ENCODE peak calls at places on chromosomes 5 and 9, in ten cellular contexts. One of them, this sample, is unnamed. For H3K4me1, the result is how much of the 10 kb centered on the place peaks cover.

GRCh38 chr5:142872217-142872616 is 102.0 kb downstream of the ARHGAP26 start:
- DNase-seq in A549: no peak
- DNase-seq in CD8-positive, alpha-beta memory T cell: no peak
- DNase-seq in pancreas: no peak
- DNase-seq in esophagus squamous epithelium: no peak
- DNase-seq in mucosa of descending colon: no peak
- DNase-seq in IMR-90: no peak
- DNase-seq in upper lobe of right lung: no peak
- DNase-seq in CD8-positive, alpha-beta T cell: no peak
- DNase-seq in CD4-positive, CD25-positive, alpha-beta regulatory T cell: no peak
- DNase-seq in this sample: no peak

GRCh38 chr5:61587120-61587519 is 255.1 kb downstream of the ZSWIM6 start:
- DNase-seq in A549: no peak
- DNase-seq in CD8-positive, alpha-beta memory T cell: no peak
- DNase-seq in pancreas: no peak
- DNase-seq in esophagus squamous epithelium: no peak
- DNase-seq in mucosa of descending colon: no peak
- DNase-seq in IMR-90: no peak
- DNase-seq in upper lobe of right lung: no peak
- DNase-seq in CD8-positive, alpha-beta T cell: no peak
- DNase-seq in CD4-positive, CD25-positive, alpha-beta regulatory T cell: no peak
- DNase-seq in this sample: peak

GRCh38 chr5:133994990-133995333 is 9.8 kb downstream of the VDAC1 start:
- DNase-seq in A549: no peak
- DNase-seq in CD8-positive, alpha-beta memory T cell: no peak
- DNase-seq in pancreas: no peak
- DNase-seq in esophagus squamous epithelium: no peak
- DNase-seq in mucosa of descending colon: no peak
- DNase-seq in IMR-90: no peak
- DNase-seq in upper lobe of right lung: no peak
- DNase-seq in CD8-positive, alpha-beta T cell: no peak
- DNase-seq in CD4-positive, CD25-positive, alpha-beta regulatory T cell: no peak
- DNase-seq in this sample: no peak

GRCh38 chr9:110131499-110131898 is 76.5 kb downstream of the C9orf152 start:
- DNase-seq in A549: no peak
- DNase-seq in CD8-positive, alpha-beta memory T cell: no peak
- DNase-seq in pancreas: no peak
- DNase-seq in esophagus squamous epithelium: no peak
- DNase-seq in mucosa of descending colon: no peak
- DNase-seq in IMR-90: peak
- DNase-seq in upper lobe of right lung: no peak
- DNase-seq in CD8-positive, alpha-beta T cell: no peak
- DNase-seq in CD4-positive, CD25-positive, alpha-beta regulatory T cell: no peak
- DNase-seq in this sample: peak

GRCh38 chr9:130973686-130974281 is 34.7 kb upstream of the FIBCD1 start:
- DNase-seq in A549: no peak
- DNase-seq in CD8-positive, alpha-beta memory T cell: no peak
- DNase-seq in pancreas: no peak
- DNase-seq in esophagus squamous epithelium: no peak
- DNase-seq in mucosa of descending colon: no peak
- DNase-seq in IMR-90: no peak
- DNase-seq in upper lobe of right lung: no peak
- DNase-seq in CD8-positive, alpha-beta T cell: no peak
- DNase-seq in CD4-positive, CD25-positive, alpha-beta regulatory T cell: no peak
- DNase-seq in this sample: no peak

GRCh38 chr5:10445352-10445751 is 3.7 kb downstream of the ROPN1L start:
- DNase-seq in A549: no peak
- DNase-seq in CD8-positive, alpha-beta memory T cell: no peak
- DNase-seq in pancreas: no peak
- DNase-seq in esophagus squamous epithelium: no peak
- DNase-seq in mucosa of descending colon: no peak
- DNase-seq in IMR-90: no peak
- DNase-seq in upper lobe of right lung: no peak
- DNase-seq in CD8-positive, alpha-beta T cell: no peak
- DNase-seq in CD4-positive, CD25-positive, alpha-beta regulatory T cell: peak
- DNase-seq in this sample: no peak

GRCh38 chr9:2335260-2335659 is 286.3 kb upstream of the VLDLR start:
- DNase-seq in A549: no peak
- DNase-seq in CD8-positive, alpha-beta memory T cell: no peak
- DNase-seq in pancreas: no peak
- DNase-seq in esophagus squamous epithelium: no peak
- DNase-seq in mucosa of descending colon: no peak
- DNase-seq in IMR-90: no peak
- DNase-seq in upper lobe of right lung: no peak
- DNase-seq in CD8-positive, alpha-beta T cell: no peak
- DNase-seq in CD4-positive, CD25-positive, alpha-beta regulatory T cell: no peak
- DNase-seq in this sample: no peak

GRCh38 chr9:114958021-114958846 is 27.8 kb upstream of the TNFSF8 start:
- DNase-seq in A549: no peak
- DNase-seq in CD8-positive, alpha-beta memory T cell: no peak
- DNase-seq in pancreas: no peak
- DNase-seq in esophagus squamous epithelium: peak
- DNase-seq in mucosa of descending colon: peak
- DNase-seq in IMR-90: no peak
- DNase-seq in upper lobe of right lung: peak
- DNase-seq in CD8-positive, alpha-beta T cell: no peak
- DNase-seq in CD4-positive, CD25-positive, alpha-beta regulatory T cell: peak
- DNase-seq in this sample: no peak

GRCh38 chr9:79604149-79604548 is 32.4 kb downstream of the TLE4 start:
- DNase-seq in A549: no peak
- DNase-seq in CD8-positive, alpha-beta memory T cell: no peak
- DNase-seq in pancreas: no peak
- DNase-seq in esophagus squamous epithelium: no peak
- DNase-seq in mucosa of descending colon: no peak
- DNase-seq in IMR-90: no peak
- DNase-seq in upper lobe of right lung: no peak
- DNase-seq in CD8-positive, alpha-beta T cell: no peak
- DNase-seq in CD4-positive, CD25-positive, alpha-beta regulatory T cell: no peak
- DNase-seq in this sample: no peak

GRCh38 chr9:137786511-137786920 is 91.1 kb upstream of the CACNA1B start:
- DNase-seq in A549: no peak
- DNase-seq in CD8-positive, alpha-beta memory T cell: no peak
- DNase-seq in pancreas: no peak
- DNase-seq in esophagus squamous epithelium: no peak
- DNase-seq in mucosa of descending colon: no peak
- DNase-seq in IMR-90: peak
- DNase-seq in upper lobe of right lung: peak
- DNase-seq in CD8-positive, alpha-beta T cell: no peak
- DNase-seq in CD4-positive, CD25-positive, alpha-beta regulatory T cell: no peak
- DNase-seq in this sample: no peak

GRCh38 chr9:86202338-86202882 is 57.0 kb downstream of the C9orf153 start:
- DNase-seq in A549: peak
- DNase-seq in CD8-positive, alpha-beta memory T cell: no peak
- DNase-seq in pancreas: no peak
- DNase-seq in esophagus squamous epithelium: no peak
- DNase-seq in mucosa of descending colon: peak
- DNase-seq in IMR-90: peak
- DNase-seq in upper lobe of right lung: no peak
- DNase-seq in CD8-positive, alpha-beta T cell: no peak
- DNase-seq in CD4-positive, CD25-positive, alpha-beta regulatory T cell: peak
- DNase-seq in this sample: no peak

GRCh38 chr9:36325081-36325828 is 67.0 kb upstream of the GNE start:
- DNase-seq in A549: no peak
- DNase-seq in CD8-positive, alpha-beta memory T cell: no peak
- DNase-seq in pancreas: no peak
- DNase-seq in esophagus squamous epithelium: no peak
- DNase-seq in mucosa of descending colon: no peak
- DNase-seq in IMR-90: no peak
- DNase-seq in upper lobe of right lung: no peak
- DNase-seq in CD8-positive, alpha-beta T cell: no peak
- DNase-seq in CD4-positive, CD25-positive, alpha-beta regulatory T cell: no peak
- DNase-seq in this sample: no peak

GRCh38 chr9:130689937-130690700 is 3.5 kb upstream of the EXOSC2 start:
- DNase-seq in A549: peak
- DNase-seq in CD8-positive, alpha-beta memory T cell: no peak
- DNase-seq in pancreas: peak
- DNase-seq in esophagus squamous epithelium: no peak
- DNase-seq in mucosa of descending colon: peak
- DNase-seq in IMR-90: peak
- DNase-seq in upper lobe of right lung: no peak
- DNase-seq in CD8-positive, alpha-beta T cell: no peak
- DNase-seq in CD4-positive, CD25-positive, alpha-beta regulatory T cell: peak
- DNase-seq in this sample: peak

GRCh38 chr5:77321793-77322394 is 111.4 kb downstream of the PDE8B start:
- DNase-seq in A549: no peak
- DNase-seq in CD8-positive, alpha-beta memory T cell: no peak
- DNase-seq in pancreas: no peak
- DNase-seq in esophagus squamous epithelium: no peak
- DNase-seq in mucosa of descending colon: no peak
- DNase-seq in IMR-90: no peak
- DNase-seq in upper lobe of right lung: no peak
- DNase-seq in CD8-positive, alpha-beta T cell: no peak
- DNase-seq in CD4-positive, CD25-positive, alpha-beta regulatory T cell: no peak
- DNase-seq in this sample: no peak

GRCh38 chr9:136239963-136240330 is 5.7 kb downstream of the QSOX2 start:
- DNase-seq in A549: no peak
- DNase-seq in CD8-positive, alpha-beta memory T cell: no peak
- DNase-seq in pancreas: no peak
- DNase-seq in esophagus squamous epithelium: no peak
- DNase-seq in mucosa of descending colon: peak
- DNase-seq in IMR-90: no peak
- DNase-seq in upper lobe of right lung: no peak
- DNase-seq in CD8-positive, alpha-beta T cell: no peak
- DNase-seq in CD4-positive, CD25-positive, alpha-beta regulatory T cell: no peak
- DNase-seq in this sample: no peak
- H3K4me1 ChIP-seq in A549: under half
- H3K4me1 ChIP-seq in CD8-positive, alpha-beta memory T cell: under half
- H3K4me1 ChIP-seq in pancreas: under half
- H3K4me1 ChIP-seq in esophagus squamous epithelium: under half
- H3K4me1 ChIP-seq in mucosa of descending colon: under half
- H3K4me1 ChIP-seq in IMR-90: under half
- H3K4me1 ChIP-seq in upper lobe of right lung: under half
- H3K4me1 ChIP-seq in CD8-positive, alpha-beta T cell: under half
- H3K4me1 ChIP-seq in CD4-positive, CD25-positive, alpha-beta regulatory T cell: under half
- H3K4me1 ChIP-seq in this sample: under half

DNA sequence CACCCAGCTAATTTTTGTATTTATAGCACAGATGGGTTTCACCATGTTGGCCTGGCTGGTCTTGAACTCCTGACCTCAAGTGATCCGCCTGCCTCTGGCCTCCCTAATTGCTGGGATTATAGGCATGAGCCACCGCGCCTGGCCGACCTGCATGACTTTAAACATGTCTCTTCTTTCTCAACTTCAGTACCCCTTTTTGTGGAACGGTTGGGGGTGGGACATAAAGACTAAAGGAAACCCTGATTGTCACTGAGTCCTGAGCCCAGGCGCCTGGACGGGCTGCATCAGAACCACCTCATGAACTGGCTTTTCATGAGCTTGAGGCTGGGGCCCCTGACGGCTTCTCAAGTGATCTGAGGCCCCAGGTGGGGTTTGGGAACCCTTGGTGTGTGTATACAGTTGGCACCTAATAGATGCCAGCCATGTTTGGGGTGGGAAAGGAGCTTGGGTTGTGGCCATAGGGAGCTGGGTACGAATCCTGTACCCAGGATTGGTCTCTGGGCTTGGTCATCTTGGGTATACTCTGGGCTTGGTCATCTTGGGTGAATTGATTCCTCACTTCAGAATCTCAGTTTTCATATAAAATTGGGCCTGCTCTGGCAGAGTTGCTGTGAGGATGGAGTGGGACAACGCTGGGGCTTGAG is 2.2 kb downstream of the GRK6 start:
- DNase-seq in A549: no peak
- DNase-seq in CD8-positive, alpha-beta memory T cell: no peak
- DNase-seq in pancreas: no peak
- DNase-seq in esophagus squamous epithelium: no peak
- DNase-seq in mucosa of descending colon: no peak
- DNase-seq in IMR-90: no peak
- DNase-seq in upper lobe of right lung: peak
- DNase-seq in CD8-positive, alpha-beta T cell: no peak
- DNase-seq in CD4-positive, CD25-positive, alpha-beta regulatory T cell: no peak
- DNase-seq in this sample: no peak
- H3K4me1 ChIP-seq in A549: under half
- H3K4me1 ChIP-seq in CD8-positive, alpha-beta memory T cell: half or more
- H3K4me1 ChIP-seq in pancreas: under half
- H3K4me1 ChIP-seq in esophagus squamous epithelium: half or more
- H3K4me1 ChIP-seq in mucosa of descending colon: under half
- H3K4me1 ChIP-seq in IMR-90: under half
- H3K4me1 ChIP-seq in upper lobe of right lung: half or more
- H3K4me1 ChIP-seq in CD8-positive, alpha-beta T cell: half or more
- H3K4me1 ChIP-seq in CD4-positive, CD25-positive, alpha-beta regulatory T cell: half or more
- H3K4me1 ChIP-seq in this sample: under half

GRCh38 chr9:94826044-94826443 is 99.5 kb downstream of the AOPEP start:
- DNase-seq in A549: no peak
- DNase-seq in CD8-positive, alpha-beta memory T cell: no peak
- DNase-seq in pancreas: no peak
- DNase-seq in esophagus squamous epithelium: no peak
- DNase-seq in mucosa of descending colon: no peak
- DNase-seq in IMR-90: no peak
- DNase-seq in upper lobe of right lung: no peak
- DNase-seq in CD8-positive, alpha-beta T cell: no peak
- DNase-seq in CD4-positive, CD25-positive, alpha-beta regulatory T cell: no peak
- DNase-seq in this sample: no peak

GRCh38 chr9:94825620-94825958 is 99.1 kb downstream of the AOPEP start:
- DNase-seq in A549: no peak
- DNase-seq in CD8-positive, alpha-beta memory T cell: no peak
- DNase-seq in pancreas: no peak
- DNase-seq in esophagus squamous epithelium: no peak
- DNase-seq in mucosa of descending colon: no peak
- DNase-seq in IMR-90: no peak
- DNase-seq in upper lobe of right lung: no peak
- DNase-seq in CD8-positive, alpha-beta T cell: no peak
- DNase-seq in CD4-positive, CD25-positive, alpha-beta regulatory T cell: no peak
- DNase-seq in this sample: no peak

GRCh38 chr9:94824913-94825619 is 98.6 kb downstream of the AOPEP start:
- DNase-seq in A549: no peak
- DNase-seq in CD8-positive, alpha-beta memory T cell: no peak
- DNase-seq in pancreas: no peak
- DNase-seq in esophagus squamous epithelium: no peak
- DNase-seq in mucosa of descending colon: no peak
- DNase-seq in IMR-90: no peak
- DNase-seq in upper lobe of right lung: no peak
- DNase-seq in CD8-positive, alpha-beta T cell: no peak
- DNase-seq in CD4-positive, CD25-positive, alpha-beta regulatory T cell: no peak
- DNase-seq in this sample: no peak

GRCh38 chr9:94823710-94824109 is 97.2 kb downstream of the AOPEP start:
- DNase-seq in A549: no peak
- DNase-seq in CD8-positive, alpha-beta memory T cell: no peak
- DNase-seq in pancreas: no peak
- DNase-seq in esophagus squamous epithelium: no peak
- DNase-seq in mucosa of descending colon: no peak
- DNase-seq in IMR-90: no peak
- DNase-seq in upper lobe of right lung: no peak
- DNase-seq in CD8-positive, alpha-beta T cell: no peak
- DNase-seq in CD4-positive, CD25-positive, alpha-beta regulatory T cell: no peak
- DNase-seq in this sample: no peak

GRCh38 chr9:94824401-94824800 is 97.9 kb downstream of the AOPEP start:
- DNase-seq in A549: no peak
- DNase-seq in CD8-positive, alpha-beta memory T cell: no peak
- DNase-seq in pancreas: no peak
- DNase-seq in esophagus squamous epithelium: no peak
- DNase-seq in mucosa of descending colon: no peak
- DNase-seq in IMR-90: no peak
- DNase-seq in upper lobe of right lung: no peak
- DNase-seq in CD8-positive, alpha-beta T cell: no peak
- DNase-seq in CD4-positive, CD25-positive, alpha-beta regulatory T cell: no peak
- DNase-seq in this sample: no peak
- H3K4me1 ChIP-seq in A549: half or more
- H3K4me1 ChIP-seq in CD8-positive, alpha-beta memory T cell: under half
- H3K4me1 ChIP-seq in pancreas: under half
- H3K4me1 ChIP-seq in esophagus squamous epithelium: half or more
- H3K4me1 ChIP-seq in mucosa of descending colon: under half
- H3K4me1 ChIP-seq in IMR-90: under half
- H3K4me1 ChIP-seq in upper lobe of right lung: under half
- H3K4me1 ChIP-seq in CD8-positive, alpha-beta T cell: under half
- H3K4me1 ChIP-seq in CD4-positive, CD25-positive, alpha-beta regulatory T cell: under half
- H3K4me1 ChIP-seq in this sample: under half

GRCh38 chr5:97009921-97010320 is 74.0 kb downstream of the LNPEP start:
- DNase-seq in A549: no peak
- DNase-seq in CD8-positive, alpha-beta memory T cell: no peak
- DNase-seq in pancreas: no peak
- DNase-seq in esophagus squamous epithelium: no peak
- DNase-seq in mucosa of descending colon: no peak
- DNase-seq in IMR-90: no peak
- DNase-seq in upper lobe of right lung: no peak
- DNase-seq in CD8-positive, alpha-beta T cell: no peak
- DNase-seq in CD4-positive, CD25-positive, alpha-beta regulatory T cell: no peak
- DNase-seq in this sample: no peak
- H3K4me1 ChIP-seq in A549: under half
- H3K4me1 ChIP-seq in CD8-positive, alpha-beta memory T cell: under half
- H3K4me1 ChIP-seq in pancreas: under half
- H3K4me1 ChIP-seq in esophagus squamous epithelium: under half
- H3K4me1 ChIP-seq in mucosa of descending colon: under half
- H3K4me1 ChIP-seq in IMR-90: under half
- H3K4me1 ChIP-seq in upper lobe of right lung: under half
- H3K4me1 ChIP-seq in CD8-positive, alpha-beta T cell: under half
- H3K4me1 ChIP-seq in CD4-positive, CD25-positive, alpha-beta regulatory T cell: under half
- H3K4me1 ChIP-seq in this sample: under half

This sample was measured in SJSA1.